ENCODE peak calls at places on chromosomes 7 and 10, in eight cellular contexts. A is fibroblast of the aortic adventitia; E is AG04449; N is mucosa of descending colon; S is endothelial cell; R is B cell; W is CD4-positive, alpha-beta T cell; G is HCT116. C is an unnamed sample.

GRCh38 chr7:34385385-34385784 is 272.6 kb upstream of the NPSR1 start:
- DNase-seq in A (no peak), E (no peak), N (no peak), S (no peak), R (no peak), W (no peak), G (no peak), C (no peak)

GRCh38 chr10:102596506-102596971 is 47.7 kb upstream of the TRIM8 start:
- DNase-seq in A (peak; percentile 78), E (no peak), N (peak; percentile 55), S (peak; percentile 64), R (no peak), W (no peak), G (peak; percentile 57), C (peak; percentile 64)

GRCh38 chr7:117827861-117828260 is 45.4 kb downstream of the CTTNBP2 start:
- DNase-seq in A (peak; percentile 72), E (peak; percentile 23), N (no peak), S (no peak), R (no peak), W (no peak), G (peak; percentile 6), C (no peak)

GRCh38 chr10:78203915-78204818 is 170.5 kb downstream of the RPS24 start:
- DNase-seq in A (peak; percentile 36), E (no peak), N (no peak), S (no peak), R (no peak), W (no peak), G (no peak), C (peak; percentile 33)

GRCh38 chr10:124996854-124997215 is 54.9 kb downstream of the ZRANB1 start:
- DNase-seq in A (no peak), E (no peak), N (no peak), S (no peak), R (no peak), W (no peak), G (no peak), C (no peak)

GRCh38 chr10:819326-819725 is 112.2 kb downstream of the LARP4B start:
- DNase-seq in A (peak; percentile 62), E (peak; percentile 42), N (no peak), S (no peak), R (no peak), W (no peak), G (peak; percentile 22), C (no peak)

GRCh38 chr10:11057448-11057847 is 39.8 kb downstream of the CELF2 start:
- DNase-seq in A (no peak), E (no peak), N (no peak), S (no peak), R (no peak), W (no peak), G (no peak), C (no peak)

GRCh38 chr10:101141622-101142532 is 10.8 kb downstream of the TLX1 start:
- DNase-seq in A (peak; percentile 82), E (peak; percentile 16), N (peak; percentile 90), S (peak; percentile 91), R (peak; percentile 70), W (peak; percentile 85), G (peak; percentile 81), C (peak; percentile 83)

GRCh38 chr7:78427209-78427608 is 628.6 kb downstream of the PHTF2 start:
- DNase-seq in A (peak; percentile 1), E (no peak), N (no peak), S (no peak), R (no peak), W (no peak), G (no peak), C (no peak)

GRCh38 chr10:110399163-110400094 is 94.7 kb upstream of the SMNDC1 start:
- DNase-seq in A (peak; percentile 98), E (peak; percentile 98), N (no peak), S (no peak), R (no peak), W (no peak), G (peak; percentile 95), C (peak; percentile 68)

GRCh38 chr7:128937647-128938523 is at the start of gene IRF5:
- DNase-seq in A (no peak), E (no peak), N (peak; percentile 88), S (no peak), R (peak; percentile 46), W (no peak), G (peak; percentile 15), C (peak; percentile 81)

GRCh38 chr10:132175907-132176581 is 10.7 kb upstream of the DPYSL4 start:
- DNase-seq in A (no peak), E (no peak), N (no peak), S (no peak), R (no peak), W (no peak), G (no peak), C (no peak)

GRCh38 chr7:159048656-159049055 is 96.0 kb downstream of the VIPR2 start:
- DNase-seq in A (no peak), E (no peak), N (no peak), S (no peak), R (no peak), W (no peak), G (no peak), C (no peak)

GRCh38 chr7:105589221-105590077 is 8.2 kb upstream of the EFCAB10 start:
- DNase-seq in A (peak; percentile 81), E (peak; percentile 23), N (peak; percentile 35), S (peak; percentile 51), R (peak; percentile 73), W (peak; percentile 47), G (peak; percentile 55), C (peak; percentile 60)

GRCh38 chr10:91992026-91992425 is 68.5 kb downstream of the BTAF1 start:
- DNase-seq in A (no peak), E (no peak), N (no peak), S (no peak), R (no peak), W (no peak), G (no peak), C (no peak)

GRCh38 chr10:131167036-131167860 is 144.3 kb downstream of the TCERG1L start:
- DNase-seq in A (no peak), E (no peak), N (no peak), S (no peak), R (no peak), W (peak; percentile 25), G (no peak), C (no peak)
- TF ChIP-seq CTCF in A (no peak), E (no peak), N (no peak), S (no peak), R (no peak), W (no peak), G (no peak), C (no peak)

DNA sequence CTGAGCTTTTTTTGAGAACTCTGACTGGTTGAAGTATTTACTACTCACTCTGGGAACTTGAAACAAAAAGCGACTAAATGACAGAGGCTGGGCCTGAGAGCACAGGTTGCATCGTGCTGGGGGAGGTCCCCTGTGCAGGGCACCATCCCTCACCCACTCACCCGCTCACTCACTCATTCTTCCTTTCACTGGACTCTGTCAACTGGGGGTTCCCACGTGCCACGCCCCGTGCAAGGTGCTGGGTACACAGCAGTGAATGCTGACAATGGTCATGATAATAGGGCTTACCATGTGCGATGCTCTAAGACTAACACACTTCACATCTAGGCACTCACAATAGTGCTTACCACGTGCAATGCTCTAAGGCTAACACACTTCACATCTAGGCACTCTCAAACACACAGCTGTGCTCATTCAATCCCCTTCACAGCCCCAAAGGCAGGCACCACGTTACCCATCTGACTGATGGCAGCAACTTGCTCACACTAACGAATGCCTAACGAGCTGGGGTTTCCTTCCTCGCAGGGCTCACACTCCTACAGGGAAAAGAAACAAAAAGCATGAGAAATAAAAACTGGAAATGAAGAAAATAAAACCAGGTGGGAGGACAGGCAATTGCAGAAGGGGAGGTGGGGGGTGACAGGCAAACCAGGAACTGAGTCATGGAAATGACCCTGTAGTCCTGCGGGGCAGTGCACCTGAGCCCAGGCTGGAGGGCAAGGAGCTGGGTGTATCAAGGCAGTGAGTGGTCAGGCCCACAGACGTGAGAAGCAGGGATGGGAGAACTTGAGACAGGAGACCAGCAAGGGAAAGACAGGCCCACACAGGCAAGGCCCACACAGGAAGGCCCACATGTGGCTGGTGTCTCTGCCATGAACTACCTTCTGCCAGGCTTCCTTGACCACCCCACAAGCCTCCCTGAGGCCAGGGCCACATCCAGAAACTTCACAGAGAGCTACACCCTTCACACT is 147.0 kb upstream of the FAM20C start:
- DNase-seq in A (no peak), E (no peak), N (no peak), S (no peak), R (no peak), W (peak; percentile 2), G (no peak), C (no peak)
- TF ChIP-seq CTCF in A (no peak), E (no peak), N (no peak), S (no peak), R (no peak), W (no peak), G (no peak), C (no peak)

GRCh38 chr7:149546331-149546730 is 48.7 kb upstream of the ZNF746 start:
- DNase-seq in A (no peak), E (no peak), N (no peak), S (no peak), R (no peak), W (no peak), G (no peak), C (no peak)

GRCh38 chr7:149552778-149553177 is 55.2 kb upstream of the ZNF746 start:
- DNase-seq in A (no peak), E (no peak), N (no peak), S (no peak), R (no peak), W (no peak), G (no peak), C (no peak)

GRCh38 chr7:149544028-149544427 is 46.4 kb upstream of the ZNF746 start:
- DNase-seq in A (no peak), E (no peak), N (no peak), S (no peak), R (no peak), W (no peak), G (no peak), C (no peak)

GRCh38 chr7:149547126-149547525 is 49.5 kb upstream of the ZNF746 start:
- DNase-seq in A (no peak), E (no peak), N (no peak), S (no peak), R (no peak), W (no peak), G (no peak), C (no peak)
- TF ChIP-seq CTCF in A (no peak), E (no peak), N (no peak), S (no peak), R (no peak), W (no peak), G (no peak), C (peak; percentile 15)

GRCh38 chr7:27329917-27330316 is 87.3 kb downstream of the EVX1 start:
- DNase-seq in A (peak; percentile 2), E (no peak), N (no peak), S (no peak), R (no peak), W (no peak), G (no peak), C (no peak)
- TF ChIP-seq CTCF in A (peak; percentile 19), E (no peak), N (no peak), S (peak; percentile 22), R (no peak), W (no peak), G (no peak), C (peak; percentile 46)

DNA sequence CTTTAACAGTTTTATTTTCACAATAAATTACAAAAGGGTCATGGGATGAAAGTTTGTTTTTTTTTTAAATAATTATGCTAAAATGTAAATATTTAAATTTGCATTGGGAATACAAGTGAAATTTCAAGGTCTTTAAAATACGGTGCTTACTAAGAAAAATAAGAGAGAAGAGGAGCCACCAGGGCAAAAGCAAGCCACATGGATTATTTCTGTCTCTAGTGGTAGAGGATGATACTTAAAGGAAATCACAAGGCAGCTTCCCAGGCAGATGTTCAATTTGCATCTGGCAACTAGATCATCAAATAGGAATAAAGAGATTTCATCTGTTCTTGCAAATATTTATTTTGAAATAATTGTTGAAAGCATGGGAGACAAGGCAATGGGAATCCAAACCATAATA is 111.1 kb downstream of the MDFIC start:
- DNase-seq in A (no peak), E (no peak), N (no peak), S (no peak), R (no peak), W (no peak), G (no peak), C (no peak)
- TF ChIP-seq CTCF in A (peak; percentile 13), E (no peak), N (no peak), S (no peak), R (no peak), W (no peak), G (no peak), C (no peak)

C was measured in Calu3.